ENCODE peak calls at places on chromosomes 11 and 22, in eight cellular contexts. V is HCT116, Y is PC-9, O is mammary epithelial cell, B is PC-3, A is endothelial cell of umbilical vein, M is H1, R is fibroblast of lung. J is an unnamed sample. For H3K36me3, the result is how much of the 10 kb centered on the place peaks cover.

GRCh38 chr11:120945042-120945441 is 78.9 kb upstream of the TBCEL start:
- DNase-seq in V (no peak), Y (no peak), O (no peak), B (no peak), A (no peak), M (no peak), R (no peak), J (no peak)

GRCh38 chr22:20118572-20119020 is 1.6 kb upstream of the TRMT2A start:
- DNase-seq in V (no peak), Y (no peak), O (no peak), B (no peak), A (no peak), M (no peak), R (no peak), J (peak)

GRCh38 chr11:1226981-1227550 is 4.2 kb downstream of the MUC5B start:
- DNase-seq in V (no peak), Y (no peak), O (no peak), B (no peak), A (no peak), M (no peak), R (no peak), J (no peak)

GRCh38 chr11:42225664-42226063 is 766.2 kb upstream of the LRRC4C start:
- DNase-seq in V (no peak), Y (no peak), O (no peak), B (no peak), A (no peak), M (no peak), R (no peak), J (no peak)

GRCh38 chr22:40418366-40419201 is 48.2 kb downstream of the SGSM3 start:
- DNase-seq in V (no peak), Y (no peak), O (no peak), B (no peak), A (no peak), M (no peak), R (no peak), J (peak)

GRCh38 chr11:36030707-36031365 is 87.0 kb downstream of the LDLRAD3 start:
- DNase-seq in V (no peak), Y (no peak), O (no peak), B (no peak), A (no peak), M (no peak), R (peak), J (peak)

GRCh38 chr22:27413702-27414101 is 387.9 kb downstream of the MN1 start:
- DNase-seq in V (no peak), Y (no peak), O (no peak), B (no peak), A (no peak), M (no peak), R (no peak), J (no peak)

GRCh38 chr22:21726650-21727049 is 8.9 kb downstream of the YPEL1 start:
- DNase-seq in V (peak), Y (no peak), O (no peak), B (peak), A (no peak), M (peak), R (no peak), J (peak)

GRCh38 chr22:17107547-17107810 is 13.7 kb downstream of the TMEM121B start:
- DNase-seq in V (no peak), Y (no peak), O (no peak), B (no peak), A (no peak), M (no peak), R (no peak), J (no peak)

GRCh38 chr11:44036811-44037657 is 10.7 kb upstream of the ACCSL start:
- DNase-seq in V (peak), Y (peak), O (peak), B (peak), A (peak), M (peak), R (peak), J (peak)

GRCh38 chr11:2799881-2800654 is 85.5 kb downstream of the CDKN1C start:
- DNase-seq in V (no peak), Y (no peak), O (no peak), B (no peak), A (no peak), M (no peak), R (no peak), J (no peak)

GRCh38 chr11:47448566-47449427 is at the start of gene RAPSN:
- DNase-seq in V (no peak), Y (no peak), O (no peak), B (no peak), A (no peak), M (no peak), R (no peak), J (no peak)

GRCh38 chr11:130782361-130783221 is 133.7 kb downstream of the SNX19 start:
- DNase-seq in V (no peak), Y (peak), O (no peak), B (peak), A (peak), M (no peak), R (peak), J (peak)

GRCh38 chr11:84091212-84091986 is 805.2 kb upstream of the CCDC90B start:
- DNase-seq in V (no peak), Y (no peak), O (no peak), B (no peak), A (no peak), M (no peak), R (no peak), J (no peak)

GRCh38 chr11:12052676-12053605 is 44.5 kb upstream of the DKK3 start:
- DNase-seq in V (no peak), Y (no peak), O (peak), B (no peak), A (no peak), M (no peak), R (no peak), J (no peak)

GRCh38 chr22:49699928-49700498 is 127.7 kb downstream of the BRD1 start:
- DNase-seq in V (no peak), Y (no peak), O (no peak), B (no peak), A (no peak), M (no peak), R (no peak), J (no peak)

GRCh38 chr11:82270870-82271269 is 462.8 kb downstream of the FAM181B start:
- DNase-seq in V (no peak), Y (no peak), O (no peak), B (no peak), A (no peak), M (no peak), R (no peak), J (no peak)

GRCh38 chr11:114886644-114887259 is 208.4 kb downstream of the NXPE2 start:
- DNase-seq in V (no peak), Y (no peak), O (peak), B (no peak), A (no peak), M (no peak), R (peak), J (no peak)

GRCh38 chr11:8271106-8271886 is 7.6 kb upstream of the LMO1 start:
- DNase-seq in V (no peak), Y (no peak), O (no peak), B (no peak), A (no peak), M (no peak), R (no peak), J (no peak)

GRCh38 chr11:118401151-118401879 is at the start of gene ATP5MG:
- DNase-seq in V (peak), Y (peak), O (peak), B (peak), A (peak), M (peak), R (peak), J (peak)
- H3K36me3 ChIP-seq in V (under half), Y (under half), O (under half), B (under half), A (under half), M (under half), R (under half), J (under half)

GRCh38 chr11:71250512-71251158 is 1.7 kb downstream of the SHANK2 start:
- DNase-seq in V (no peak), Y (no peak), O (no peak), B (no peak), A (no peak), M (no peak), R (no peak), J (no peak)

GRCh38 chr11:71247551-71248250 is 4.7 kb downstream of the SHANK2 start:
- DNase-seq in V (no peak), Y (no peak), O (no peak), B (no peak), A (no peak), M (no peak), R (no peak), J (peak)

GRCh38 chr11:71248656-71249055 is 3.7 kb downstream of the SHANK2 start:
- DNase-seq in V (no peak), Y (no peak), O (no peak), B (no peak), A (no peak), M (no peak), R (no peak), J (no peak)

GRCh38 chr11:71248251-71248570 is 4.2 kb downstream of the SHANK2 start:
- DNase-seq in V (no peak), Y (no peak), O (no peak), B (no peak), A (no peak), M (no peak), R (no peak), J (no peak)

GRCh38 chr11:71249301-71249700 is 3.1 kb downstream of the SHANK2 start:
- DNase-seq in V (no peak), Y (no peak), O (no peak), B (no peak), A (no peak), M (no peak), R (no peak), J (no peak)
- H3K4me3 ChIP-seq in V (no peak), Y (no peak), O (no peak), B (no peak), A (no peak), M (no peak), R (no peak), J (no peak)

GRCh38 chr11:69817265-69818236 is 1.7 kb downstream of the FGF3 start:
- DNase-seq in V (no peak), Y (no peak), O (peak), B (peak), A (no peak), M (no peak), R (no peak), J (peak)
- TF ChIP-seq EZH2 in V (no peak), Y (peak), O (peak), B (peak), A (peak), M (peak), R (peak), J (peak)

DNA sequence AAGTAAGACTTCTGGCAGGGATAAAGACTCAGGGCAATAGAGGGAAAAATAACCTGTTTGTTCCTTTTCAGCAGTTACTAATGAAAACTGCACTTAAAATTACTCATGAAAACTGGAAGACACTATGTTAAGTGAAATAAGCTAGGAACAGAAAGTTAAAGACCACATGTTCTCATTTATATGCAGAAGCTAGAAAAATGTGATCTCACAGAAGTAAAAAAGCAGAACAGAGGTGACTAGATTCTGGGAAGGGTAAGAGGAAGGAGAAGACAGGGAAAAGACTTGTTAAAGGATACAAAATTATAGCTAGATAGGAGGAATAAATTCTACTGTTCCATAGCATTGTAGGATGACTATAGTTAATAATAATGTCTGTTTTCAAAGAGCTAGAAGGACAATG is 22.2 kb downstream of the HPS5 start:
- DNase-seq in V (no peak), Y (no peak), O (no peak), B (no peak), A (no peak), M (no peak), R (no peak), J (no peak)
- H3K36me3 ChIP-seq in V (under half), Y (under half), O (under half), B (under half), A (under half), M (half or more), R (under half), J (under half)

GRCh38 chr22:29581799-29582198 is 886 bp upstream of the NIPSNAP1 start:
- DNase-seq in V (no peak), Y (peak), O (peak), B (peak), A (no peak), M (no peak), R (no peak), J (no peak)
- H3K4me3 ChIP-seq in V (peak), Y (peak), O (no peak), B (peak), A (no peak), M (no peak), R (peak), J (peak)

GRCh38 chr11:93330446-93330984 is at the start of gene DEUP1:
- DNase-seq in V (no peak), Y (no peak), O (no peak), B (peak), A (peak), M (no peak), R (peak), J (peak)
- TF ChIP-seq EZH2 in V (no peak), Y (no peak), O (no peak), B (no peak), A (no peak), M (no peak), R (no peak), J (peak)

DNA sequence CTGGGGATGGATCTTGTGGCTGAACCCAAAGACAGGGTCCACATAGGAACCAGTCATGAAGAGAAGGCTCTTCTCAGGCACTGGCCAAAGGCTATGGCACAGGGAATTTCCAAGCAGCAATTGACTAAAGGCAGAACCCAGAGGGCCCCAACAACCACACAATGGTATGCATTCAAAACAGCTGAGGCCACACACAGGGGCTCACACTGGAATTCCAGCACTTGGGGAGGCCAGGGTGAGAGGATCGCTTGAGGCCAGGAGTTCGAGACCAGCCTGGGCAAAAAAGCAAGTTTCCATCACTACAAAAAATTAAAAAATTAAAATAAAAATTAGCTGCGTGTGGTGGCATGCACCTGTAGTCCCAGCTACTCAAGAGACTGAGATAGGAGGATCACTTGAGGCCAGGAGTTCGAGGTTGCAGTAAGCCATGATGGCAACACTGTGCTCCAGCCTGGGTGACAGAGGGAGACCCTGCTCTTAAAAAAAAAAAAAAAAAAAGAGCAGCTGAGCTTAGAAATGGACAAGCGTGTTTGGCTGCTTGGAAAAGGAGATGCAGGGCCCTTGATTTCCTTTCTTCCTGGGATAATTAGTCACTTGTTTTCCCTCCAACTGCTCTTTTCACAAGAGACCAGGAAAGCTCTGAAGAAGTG is 44.6 kb downstream of the MYH9 start:
- DNase-seq in V (no peak), Y (no peak), O (no peak), B (no peak), A (no peak), M (no peak), R (no peak), J (no peak)
- H3K36me3 ChIP-seq in V (under half), Y (half or more), O (half or more), B (half or more), A (under half), M (under half), R (under half), J (under half)

GRCh38 chr11:31816467-31817053 is 5.4 kb upstream of the PAX6 start:
- DNase-seq in V (no peak), Y (no peak), O (no peak), B (no peak), A (no peak), M (no peak), R (no peak), J (peak)

GRCh38 chr11:31817621-31818493 is 6.7 kb upstream of the PAX6 start:
- DNase-seq in V (no peak), Y (no peak), O (no peak), B (no peak), A (no peak), M (no peak), R (peak), J (peak)

GRCh38 chr11:31818874-31819331 is 7.8 kb upstream of the PAX6 start:
- DNase-seq in V (no peak), Y (no peak), O (no peak), B (no peak), A (no peak), M (no peak), R (no peak), J (no peak)

GRCh38 chr11:31815743-31816466 is 4.8 kb upstream of the PAX6 start:
- DNase-seq in V (no peak), Y (no peak), O (no peak), B (no peak), A (no peak), M (no peak), R (peak), J (peak)

DNA sequence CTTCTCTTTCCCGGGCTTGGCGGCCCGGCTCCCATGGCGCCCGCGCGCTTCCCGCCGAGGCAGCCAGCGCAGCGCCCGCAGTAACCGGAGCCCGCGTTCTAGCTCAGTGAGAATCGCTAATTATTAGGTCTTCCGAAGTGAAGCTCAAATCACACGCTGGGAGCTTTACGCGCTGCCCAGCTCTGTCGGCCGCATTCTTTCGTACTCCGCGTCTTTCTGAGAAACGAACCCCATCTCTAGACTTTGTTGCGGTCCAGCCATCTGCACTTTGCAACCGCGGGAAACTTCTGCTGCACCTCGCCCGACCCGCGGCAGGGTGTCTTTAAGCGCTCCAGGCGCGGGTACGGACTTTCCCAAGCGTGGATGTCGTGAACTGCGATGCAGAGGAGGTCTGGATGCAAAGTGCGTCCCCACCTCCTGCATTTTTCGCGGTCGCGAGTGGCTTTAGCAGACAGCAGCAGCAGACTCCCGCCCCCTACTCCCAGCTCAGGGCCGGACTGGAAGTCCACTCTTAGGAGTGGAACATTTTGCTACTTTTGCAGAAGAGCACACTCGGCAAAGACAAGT is 6.0 kb upstream of the PAX6 start:
- DNase-seq in V (no peak), Y (no peak), O (peak), B (no peak), A (no peak), M (no peak), R (peak), J (peak)
- H3K4me3 ChIP-seq in V (peak), Y (no peak), O (peak), B (no peak), A (no peak), M (peak), R (peak), J (peak)

DNA sequence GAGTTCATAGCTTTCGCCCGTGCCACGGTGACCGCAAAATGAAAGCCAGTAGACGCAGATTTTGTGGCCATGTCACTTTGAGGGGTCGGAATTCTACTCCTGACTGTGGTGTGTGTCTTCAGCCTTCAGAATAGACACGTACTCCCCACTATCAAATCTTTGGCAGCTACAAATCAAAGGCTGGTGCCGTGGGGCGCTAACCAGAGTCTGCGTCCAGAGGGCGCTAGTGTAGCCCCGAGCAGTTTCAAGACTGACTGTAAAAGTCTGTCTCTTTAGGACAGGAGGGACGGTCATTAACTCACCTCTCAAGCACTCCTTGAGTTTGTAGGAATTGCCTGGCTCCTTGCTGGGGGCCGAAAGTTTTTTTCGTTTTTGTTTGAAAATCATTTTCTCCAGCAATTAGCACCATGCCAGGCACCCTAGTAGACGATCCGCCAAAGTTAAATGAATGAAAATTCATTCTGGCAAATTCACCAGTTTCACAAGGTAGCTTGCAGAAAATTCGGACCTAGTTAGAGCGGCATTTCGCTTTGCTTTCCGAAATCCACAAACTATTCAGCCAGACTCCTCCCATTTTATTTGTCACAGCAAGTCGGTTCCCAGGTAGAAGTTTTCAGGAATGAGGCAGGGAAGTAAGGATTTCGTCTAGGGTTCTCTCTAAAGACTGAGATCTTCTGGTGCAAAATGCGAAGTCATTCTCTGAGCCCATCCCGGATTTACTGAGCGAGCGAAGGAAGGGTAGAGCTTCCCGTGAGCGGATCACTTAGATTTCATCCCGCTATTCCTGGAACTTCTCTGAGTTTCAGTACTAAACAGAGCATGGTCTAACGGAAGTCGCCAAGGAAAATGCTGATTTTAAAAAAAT is 2.8 kb upstream of the CALCA start:
- DNase-seq in V (peak), Y (no peak), O (peak), B (peak), A (peak), M (no peak), R (peak), J (no peak)
- TF ChIP-seq EZH2 in V (no peak), Y (no peak), O (no peak), B (no peak), A (no peak), M (no peak), R (no peak), J (no peak)